ENCODE peak calls at places on chromosomes 13 and 19, in five cellular contexts. E, F, O, J and X are unnamed samples.
A peak's percentile ranks its signal among the peaks of the same experiment; 100 is the strongest.

GRCh38 chr13:49620170-49620621 is 8.1 kb upstream of the ARL11 start:
- DNase-seq in F (no peak), J (no peak), O (no peak), E (no peak), X (peak; percentile 68)

GRCh38 chr13:29497137-29497654 is 98.3 kb downstream of the SLC7A1 start:
- DNase-seq in F (no peak), E (no peak), J (no peak), O (no peak), X (no peak)

GRCh38 chr13:108342369-108343289 is 73.1 kb downstream of the TNFSF13B start:
- DNase-seq in F (no peak), J (peak; percentile 40), E (peak; percentile 58), O (no peak), X (no peak)

GRCh38 chr13:98267080-98267912 is 90.2 kb upstream of the RNF113B start:
- DNase-seq in E (no peak), O (no peak), J (no peak), F (no peak), X (no peak)

GRCh38 chr13:66618702-66619101 is 611.4 kb downstream of the PCDH9 start:
- DNase-seq in O (no peak), J (peak; percentile 7), F (no peak), E (peak; percentile 44), X (no peak)

GRCh38 chr13:53343345-53343744 is 314.7 kb downstream of the OLFM4 start:
- DNase-seq in E (no peak), J (no peak), O (no peak), F (no peak), X (no peak)

GRCh38 chr19:575527-576506 is 3.4 kb downstream of the BSG start:
- DNase-seq in F (no peak), O (no peak), J (no peak), E (no peak), X (peak; percentile 78)

GRCh38 chr13:109361562-109361961 is 424.8 kb downstream of the IRS2 start:
- DNase-seq in F (no peak), E (no peak), J (no peak), O (no peak), X (no peak)

GRCh38 chr19:28472843-28473242 is 740.1 kb downstream of the UQCRFS1 start:
- DNase-seq in F (peak; percentile 68), E (no peak), O (peak; percentile 73), J (no peak), X (peak; percentile 13)

GRCh38 chr19:47344425-47344824 is 4.7 kb upstream of the DHX34 start:
- DNase-seq in E (no peak), O (no peak), F (no peak), J (no peak), X (no peak)

GRCh38 chr19:55099557-55100506 is 17.6 kb downstream of the PPP1R12C start:
- DNase-seq in F (no peak), E (no peak), J (no peak), O (peak; percentile 12), X (no peak)

GRCh38 chr13:27339299-27339698 is 68.7 kb downstream of the RASL11A start:
- DNase-seq in J (no peak), O (no peak), F (peak; percentile 63), E (peak; percentile 68), X (peak; percentile 54)

GRCh38 chr13:99270503-99270902 is 12.3 kb upstream of the GPR18 start:
- DNase-seq in F (no peak), E (no peak), J (no peak), O (no peak), X (no peak)

GRCh38 chr13:50319603-50320296 is 304.5 kb downstream of the KCNRG start:
- DNase-seq in E (no peak), F (no peak), O (no peak), J (peak; percentile 17), X (no peak)

GRCh38 chr19:18107235-18108083 is 9.9 kb downstream of the MAST3 start:
- DNase-seq in J (no peak), E (no peak), O (no peak), F (no peak), X (no peak)

GRCh38 chr19:5684694-5685430 is 4.0 kb downstream of the HSD11B1L start:
- DNase-seq in F (no peak), J (no peak), O (no peak), E (no peak), X (no peak)

GRCh38 chr19:32652893-32653625 is 21.9 kb downstream of the ANKRD27 start:
- DNase-seq in E (no peak), F (no peak), O (peak; percentile 65), J (no peak), X (peak; percentile 23)

GRCh38 chr13:110501188-110501587 is 60.3 kb downstream of the RAB20 start:
- DNase-seq in O (no peak), J (no peak), E (no peak), F (no peak), X (no peak)

GRCh38 chr13:21641629-21642028 is 29.2 kb upstream of the FGF9 start:
- DNase-seq in F (no peak), J (no peak), E (no peak), O (no peak), X (no peak)

GRCh38 chr13:30567072-30567471 is 50.6 kb upstream of the USPL1 start:
- DNase-seq in E (no peak), J (no peak), F (no peak), O (no peak), X (no peak)

GRCh38 chr19:8161135-8161646 is 11.8 kb upstream of the FBN3 start:
- DNase-seq in F (no peak), E (peak; percentile 66), O (no peak), J (no peak), X (peak; percentile 49)

GRCh38 chr19:49814010-49814409 is 918 bp upstream of the FUZ start:
- DNase-seq in O (no peak), E (no peak), F (no peak), J (no peak), X (no peak)

GRCh38 chr13:110276553-110276950 is 30.4 kb downstream of the COL4A1 start:
- DNase-seq in O (no peak), E (no peak), J (no peak), F (no peak), X (no peak)

GRCh38 chr19:21878646-21879045 is 42.7 kb upstream of the ZNF43 start:
- DNase-seq in E (no peak), O (no peak), F (no peak), J (no peak), X (no peak)

GRCh38 chr19:18306903-18307681 is 15.8 kb downstream of the LSM4 start:
- DNase-seq in J (no peak), O (peak; percentile 66), E (no peak), F (peak; percentile 90), X (no peak)

GRCh38 chr19:35095667-35096368 is 19.8 kb upstream of the FXYD3 start:
- DNase-seq in E (no peak), O (no peak), F (no peak), J (no peak), X (no peak)

GRCh38 chr19:2207991-2208860 is 27.9 kb downstream of the PLEKHJ1 start:
- DNase-seq in J (no peak), O (no peak), F (no peak), E (peak; percentile 82), X (no peak)
- H3K9me3 ChIP-seq in J (no peaks in the 10 kb centered on the region), O (no peaks in the 10 kb centered on the region), F (no peaks in the 10 kb centered on the region), E (no peaks in the 10 kb centered on the region), X (no peaks in the 10 kb centered on the region)

GRCh38 chr13:69677343-69677742 is 430.3 kb upstream of the ATXN8OS start:
- DNase-seq in O (no peak), J (no peak), F (no peak), E (no peak), X (no peak)
- H3K4me3 ChIP-seq in O (no peak overlapping the region), J (no peak overlapping the region), F (no peak overlapping the region), E (no peak overlapping the region), X (no peak overlapping the region)

GRCh38 chr19:11749751-11750150 is 11.0 kb upstream of the ZNF823 start:
- DNase-seq in J (no peak), F (no peak), E (no peak), O (no peak), X (no peak)

GRCh38 chr19:11747277-11747676 is 8.5 kb upstream of the ZNF823 start:
- DNase-seq in E (no peak), O (no peak), F (no peak), J (no peak), X (no peak)

GRCh38 chr19:11756965-11757364 is 9.8 kb upstream of the ZNF441 start:
- DNase-seq in E (no peak), J (no peak), F (no peak), O (no peak), X (no peak)

GRCh38 chr19:11754663-11755062 is 12.1 kb upstream of the ZNF441 start:
- DNase-seq in O (no peak), F (no peak), E (no peak), J (no peak), X (no peak)

GRCh38 chr19:11752244-11752736 is 13.5 kb upstream of the ZNF823 start:
- DNase-seq in O (no peak), E (no peak), F (no peak), J (no peak), X (no peak)
- H3K9me3 ChIP-seq in O (peaks cover 2% of the 10 kb centered on the region), E (peaks cover 45% of the 10 kb centered on the region), F (peaks cover 22% of the 10 kb centered on the region), J (peaks cover 16% of the 10 kb centered on the region), X (peaks cover 71% of the 10 kb centered on the region)

DNA sequence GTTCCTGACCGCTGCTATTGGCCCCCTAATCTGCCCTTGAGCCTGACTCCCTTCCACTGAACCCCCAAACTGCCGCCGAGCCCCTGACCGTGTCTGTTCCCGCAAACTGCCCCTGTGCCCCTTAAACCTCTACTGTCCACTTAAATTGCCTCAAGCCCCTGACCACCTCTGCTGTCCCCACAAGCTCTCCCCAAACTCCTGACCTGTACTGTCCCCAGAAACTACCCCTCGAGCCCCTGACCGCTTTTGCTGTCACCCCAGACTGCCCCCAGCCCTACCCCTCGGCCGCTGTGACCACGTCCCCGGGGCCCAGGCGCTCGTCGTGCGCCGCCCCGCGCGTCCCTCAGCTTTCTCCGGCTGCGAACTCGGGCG is 382 bp downstream of the ZNF77 start:
- DNase-seq in O (no peak), F (no peak), J (no peak), E (no peak), X (no peak)
- H3K4me3 ChIP-seq in O (peak overlapping the region; percentile 65), F (peak overlapping the region; percentile 81), J (peak overlapping the region; percentile 74), E (peak overlapping the region; percentile 84), X (peak overlapping the region; percentile 92)

GRCh38 chr19:2850256-2850925 is 9.1 kb downstream of the ZNF555 start:
- DNase-seq in F (no peak), O (no peak), J (no peak), E (no peak), X (no peak)
- H3K9me3 ChIP-seq in F (peaks cover 97% of the 10 kb centered on the region), O (peaks cover 27% of the 10 kb centered on the region), J (peaks cover 46% of the 10 kb centered on the region), E (peaks cover 49% of the 10 kb centered on the region), X (peaks cover 16% of the 10 kb centered on the region)

GRCh38 chr19:57888107-57888493 is 737 bp downstream of the ZNF814 start:
- DNase-seq in J (no peak), O (no peak), E (peak; percentile 17), F (no peak), X (no peak)
- H3K4me3 ChIP-seq in J (no peak overlapping the region), O (no peak overlapping the region), E (peak overlapping the region; percentile 79), F (peak overlapping the region; percentile 45), X (peak overlapping the region; percentile 30)

GRCh38 chr13:25733061-25733491 is 318.7 kb downstream of the SHISA2 start:
- DNase-seq in J (no peak), O (no peak), F (no peak), E (peak; percentile 46), X (no peak)
- H3K9me3 ChIP-seq in J (no peaks in the 10 kb centered on the region), O (no peaks in the 10 kb centered on the region), F (no peaks in the 10 kb centered on the region), E (no peaks in the 10 kb centered on the region), X (no peaks in the 10 kb centered on the region)

GRCh38 chr19:30145467-30145866 is 203.4 kb downstream of the URI1 start:
- DNase-seq in J (no peak), O (no peak), E (no peak), F (no peak), X (no peak)
- H3K4me3 ChIP-seq in J (no peak overlapping the region), O (no peak overlapping the region), E (no peak overlapping the region), F (no peak overlapping the region), X (no peak overlapping the region)